ENCODE peak calls at places on chromosomes 12 and 14, in five cellular contexts. U is right lobe of liver, B is HL-60, Q is astrocyte, T is tibial artery. I is an unnamed sample.

GRCh38 chr12:67517181-67517887 is 131.2 kb upstream of the DYRK2 start:
- DNase-seq in U (no peak), B (no peak), Q (peak), T (peak), I (peak)

GRCh38 chr12:613996-614726 is 49.1 kb downstream of the NINJ2 start:
- DNase-seq in U (no peak), B (peak), Q (no peak), T (peak), I (peak)

GRCh38 chr14:73027984-73028383 is 1.1 kb upstream of the ZFYVE1 start:
- DNase-seq in U (no peak), B (no peak), Q (no peak), T (no peak), I (no peak)

GRCh38 chr14:104323551-104324175 is 185.3 kb downstream of the KIF26A start:
- DNase-seq in U (no peak), B (no peak), Q (no peak), T (peak), I (no peak)

GRCh38 chr12:107130830-107131760 is 37.7 kb upstream of the CRY1 start:
- DNase-seq in U (no peak), B (no peak), Q (no peak), T (no peak), I (no peak)

GRCh38 chr14:55731247-55731872 is 151.4 kb downstream of the KTN1 start:
- DNase-seq in U (no peak), B (no peak), Q (no peak), T (no peak), I (no peak)

GRCh38 chr14:90900712-90901111 is 84.5 kb upstream of the TTC7B start:
- DNase-seq in U (no peak), B (no peak), Q (no peak), T (no peak), I (no peak)

GRCh38 chr14:93915800-93916199 is 11.3 kb upstream of the FAM181A start:
- DNase-seq in U (no peak), B (no peak), Q (no peak), T (no peak), I (no peak)

GRCh38 chr14:58298880-58299664 is 717 bp downstream of the ARID4A start:
- DNase-seq in U (peak), B (no peak), Q (no peak), T (peak), I (peak)

GRCh38 chr12:63498239-63498638 is 170.1 kb downstream of the DPY19L2 start:
- DNase-seq in U (no peak), B (no peak), Q (no peak), T (no peak), I (no peak)

GRCh38 chr12:6226002-6226700 is 26.0 kb downstream of the CD9 start:
- DNase-seq in U (peak), B (peak), Q (peak), T (peak), I (peak)

GRCh38 chr14:73462078-73462715 is 3.9 kb upstream of the NUMB start:
- DNase-seq in U (peak), B (peak), Q (peak), T (no peak), I (no peak)

GRCh38 chr12:122078141-122079037 is at the start of gene MLXIP:
- DNase-seq in U (peak), B (peak), Q (peak), T (peak), I (peak)

GRCh38 chr12:128794661-128795529 is 28.9 kb downstream of the SLC15A4 start:
- DNase-seq in U (no peak), B (no peak), Q (no peak), T (no peak), I (no peak)

GRCh38 chr14:79091381-79091963 is 921.3 kb downstream of the NRXN3 start:
- DNase-seq in U (no peak), B (no peak), Q (no peak), T (no peak), I (no peak)

GRCh38 chr12:46160081-46160980 is 108.5 kb downstream of the SLC38A1 start:
- DNase-seq in U (no peak), B (no peak), Q (peak), T (peak), I (no peak)

GRCh38 chr12:70644836-70645235 is 7.6 kb upstream of the PTPRB start:
- DNase-seq in U (no peak), B (no peak), Q (no peak), T (no peak), I (no peak)

DNA sequence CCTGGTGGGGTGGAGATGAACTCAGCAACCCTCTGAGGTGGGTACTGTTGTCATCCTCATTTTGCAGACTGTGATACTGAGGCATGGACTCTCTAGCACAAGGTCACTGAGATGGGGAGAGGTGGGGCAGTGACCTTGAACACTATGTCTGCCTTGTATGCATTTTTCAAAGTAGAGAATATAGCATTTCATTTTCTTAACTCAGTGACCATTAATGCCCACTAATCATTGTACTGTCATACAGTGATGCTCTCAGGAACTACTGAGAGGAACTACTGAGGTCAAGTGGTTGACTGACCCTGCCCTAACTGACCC is 2.1 kb downstream of the L3HYPDH start:
- DNase-seq in U (no peak), B (no peak), Q (no peak), T (no peak), I (no peak)
- H3K4me3 ChIP-seq in U (no peak), B (no peak), Q (peak), T (peak), I (peak)

DNA sequence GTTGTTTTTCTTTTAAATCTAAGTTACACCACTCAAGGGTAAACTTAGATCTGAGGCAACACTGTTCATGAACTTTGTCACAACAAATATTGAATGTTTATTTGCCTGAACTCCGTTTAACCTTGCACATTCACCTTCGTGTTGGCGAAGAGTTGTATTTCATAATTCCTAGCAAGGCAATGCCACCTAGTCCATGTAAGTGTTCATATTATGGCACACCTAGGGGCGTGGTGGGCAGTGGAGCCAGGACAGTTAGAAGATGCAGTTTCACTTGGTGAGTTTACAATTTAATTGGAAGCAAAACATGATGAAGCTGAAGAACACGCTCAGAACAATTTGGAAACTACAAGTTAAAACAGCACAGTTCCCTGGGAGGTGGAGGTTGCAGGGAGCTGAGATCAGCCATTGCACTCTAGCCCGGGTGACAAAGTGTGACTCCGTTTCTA is 30.4 kb upstream of the GNPNAT1 start:
- DNase-seq in U (peak), B (no peak), Q (no peak), T (no peak), I (no peak)
- H3K27ac ChIP-seq in U (peak), B (no peak), Q (no peak), T (no peak), I (no peak)

DNA sequence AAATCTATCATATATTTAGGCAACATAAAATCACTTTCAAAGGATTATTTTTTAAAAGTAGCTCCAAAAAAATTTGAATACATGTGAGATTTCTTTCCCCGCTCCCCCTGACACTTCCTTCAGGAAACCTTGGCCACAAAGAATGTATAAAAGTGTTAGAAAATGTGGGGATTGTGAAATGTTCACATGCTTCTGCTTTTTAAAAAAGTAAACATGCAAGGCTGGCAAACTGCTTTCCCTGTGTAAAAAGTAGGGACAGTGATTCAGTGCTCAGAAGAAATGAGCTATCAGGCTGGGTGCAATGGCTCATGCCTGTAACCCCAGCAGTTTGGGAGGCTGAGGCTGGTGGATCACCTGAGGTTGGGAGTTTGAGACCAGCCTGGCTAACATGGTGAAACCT is 26.6 kb downstream of the MBIP start:
- DNase-seq in U (no peak), B (peak), Q (peak), T (no peak), I (no peak)
- H3K4me3 ChIP-seq in U (no peak), B (no peak), Q (no peak), T (no peak), I (no peak)

GRCh38 chr12:12265571-12266388 is 1.1 kb downstream of the LRP6 start:
- DNase-seq in U (no peak), B (no peak), Q (peak), T (no peak), I (no peak)
- H3K27ac ChIP-seq in U (peak), B (no peak), Q (peak), T (peak), I (peak)

GRCh38 chr14:102591372-102591943 is 991 bp upstream of the RCOR1 start:
- DNase-seq in U (peak), B (no peak), Q (no peak), T (peak), I (peak)

GRCh38 chr14:102593841-102594170 is 1.4 kb downstream of the RCOR1 start:
- DNase-seq in U (no peak), B (no peak), Q (no peak), T (no peak), I (no peak)

GRCh38 chr14:102594514-102595175 is 2.2 kb downstream of the RCOR1 start:
- DNase-seq in U (peak), B (peak), Q (peak), T (no peak), I (peak)

GRCh38 chr14:102591944-102592772 is at the start of gene RCOR1:
- DNase-seq in U (peak), B (peak), Q (peak), T (peak), I (peak)

GRCh38 chr14:102592969-102593840 is 756 bp downstream of the RCOR1 start:
- DNase-seq in U (peak), B (no peak), Q (no peak), T (peak), I (peak)
- H3K4me3 ChIP-seq in U (peak), B (peak), Q (peak), T (peak), I (peak)

I was measured in aorta.